ENCODE peak calls at places on chromosome 21, in six cellular contexts. R is breast epithelium, Q is transverse colon, J is heart left ventricle, G is MCF 10A, S is coronary artery. P is an unnamed sample.

GRCh38 chr21:45135868-45136267 is 61.5 kb downstream of the ADARB1 start:
- DNase-seq in S (no peak), G (no peak), Q (no peak), J (no peak), R (no peak), P (no peak)

GRCh38 chr21:43824883-43825609 is 35.7 kb downstream of the RRP1 start:
- DNase-seq in S (no peak), G (no peak), R (no peak), J (no peak), Q (no peak), P (no peak)

GRCh38 chr21:28791595-28792282 is 200.9 kb downstream of the LTN1 start:
- DNase-seq in J (no peak), R (no peak), G (no peak), S (no peak), Q (no peak), P (no peak)

GRCh38 chr21:16078382-16078781 is 348.6 kb downstream of the USP25 start:
- DNase-seq in Q (no peak), R (no peak), J (no peak), S (no peak), G (no peak), P (no peak)

GRCh38 chr21:41737656-41738324 is 29.1 kb downstream of the RIPK4 start:
- DNase-seq in Q (no peak), J (no peak), G (no peak), R (no peak), S (no peak), P (no peak)

GRCh38 chr21:42392731-42393442 is 3.0 kb downstream of the TMPRSS3 start:
- DNase-seq in R (no peak), J (no peak), Q (no peak), G (no peak), S (no peak), P (no peak)

GRCh38 chr21:32599146-32599925 is 12.8 kb downstream of the CFAP298 start:
- DNase-seq in S (no peak), G (no peak), R (no peak), J (no peak), Q (no peak), P (no peak)

GRCh38 chr21:44761011-44761729 is 40.5 kb downstream of the UBE2G2 start:
- DNase-seq in J (no peak), S (peak), R (no peak), Q (peak), G (peak), P (peak)

GRCh38 chr21:46022551-46023107 is 41.1 kb downstream of the COL6A1 start:
- DNase-seq in G (no peak), R (no peak), Q (no peak), S (no peak), J (peak), P (no peak)

GRCh38 chr21:30979054-30979453 is 59.2 kb downstream of the KRTAP19-8 start:
- DNase-seq in S (no peak), R (no peak), J (no peak), G (no peak), Q (no peak), P (no peak)

GRCh38 chr21:45898781-45899180 is 82.8 kb upstream of the COL6A1 start:
- DNase-seq in R (no peak), G (no peak), S (no peak), Q (no peak), J (peak), P (no peak)

GRCh38 chr21:42593815-42594157 is 59.6 kb upstream of the PDE9A start:
- DNase-seq in Q (no peak), R (no peak), J (no peak), G (no peak), S (no peak), P (no peak)

GRCh38 chr21:45963225-45963555 is 18.4 kb upstream of the COL6A1 start:
- DNase-seq in G (no peak), S (no peak), R (no peak), Q (no peak), J (no peak), P (no peak)

GRCh38 chr21:44528634-44528995 is 11.4 kb downstream of the KRTAP10-1 start:
- DNase-seq in S (no peak), R (no peak), J (no peak), Q (no peak), G (no peak), P (peak)

GRCh38 chr21:32770514-32771133 is 931 bp downstream of the PAXBP1 start:
- DNase-seq in Q (no peak), G (peak), R (peak), S (peak), J (no peak), P (no peak)

GRCh38 chr21:45104560-45104959 is 30.2 kb downstream of the ADARB1 start:
- DNase-seq in G (peak), J (peak), Q (peak), S (no peak), R (no peak), P (no peak)

GRCh38 chr21:41666641-41667051 is 100.2 kb downstream of the RIPK4 start:
- DNase-seq in G (no peak), S (peak), Q (no peak), R (no peak), J (no peak), P (no peak)

GRCh38 chr21:31473685-31474345 is 129.8 kb upstream of the TIAM1 start:
- DNase-seq in G (no peak), R (no peak), S (no peak), J (no peak), Q (no peak), P (no peak)

GRCh38 chr21:31630062-31630711 is 29.3 kb upstream of the SOD1 start:
- DNase-seq in Q (no peak), G (peak), R (peak), J (no peak), S (no peak), P (no peak)

GRCh38 chr21:46503922-46504539 is 45.3 kb downstream of the DIP2A start:
- DNase-seq in R (no peak), Q (no peak), J (no peak), S (no peak), G (no peak), P (no peak)

GRCh38 chr21:45175326-45176085 is 101.1 kb downstream of the ADARB1 start:
- DNase-seq in Q (no peak), R (no peak), S (peak), J (no peak), G (no peak), P (no peak)

GRCh38 chr21:27094182-27094948 is 127.5 kb upstream of the ADAMTS5 start:
- DNase-seq in R (no peak), G (peak), S (no peak), J (no peak), Q (no peak), P (no peak)

GRCh38 chr21:31731112-31731801 is 661 bp downstream of the SCAF4 start:
- DNase-seq in Q (peak), J (peak), S (peak), R (peak), G (no peak), P (peak)

GRCh38 chr21:42010507-42011493 is 640 bp upstream of the ZBTB21 start:
- DNase-seq in R (peak), G (peak), Q (peak), J (no peak), S (peak), P (no peak)

GRCh38 chr21:25867041-25867440 is 132.3 kb downstream of the GABPA start:
- DNase-seq in G (no peak), J (no peak), R (no peak), S (no peak), Q (no peak), P (no peak)

GRCh38 chr21:25872271-25872670 is 137.5 kb downstream of the GABPA start:
- DNase-seq in R (no peak), S (no peak), Q (no peak), J (no peak), G (no peak), P (no peak)

GRCh38 chr21:25870084-25870483 is 135.3 kb downstream of the GABPA start:
- DNase-seq in R (no peak), S (no peak), Q (no peak), G (no peak), J (no peak), P (no peak)

DNA sequence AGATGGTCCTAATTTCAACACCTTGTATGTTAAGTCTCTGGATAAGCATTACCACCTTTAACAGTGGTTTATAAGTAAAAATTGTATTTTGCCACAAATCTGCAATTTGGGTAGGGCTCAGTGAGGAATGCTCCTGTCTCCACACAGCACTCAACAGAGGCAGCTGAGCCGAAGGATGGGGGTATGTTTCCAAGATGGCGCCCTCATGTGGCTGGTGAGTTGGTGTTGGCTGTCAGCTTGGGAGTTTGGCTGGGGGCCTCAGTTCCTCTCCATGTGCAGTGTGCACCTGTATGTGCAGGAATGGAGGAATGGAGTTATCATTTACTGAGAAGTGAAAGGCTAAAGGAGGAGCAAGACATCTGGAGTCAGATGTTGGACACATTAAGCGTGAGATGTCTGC is 136.8 kb downstream of the GABPA start:
- DNase-seq in Q (no peak), J (no peak), G (peak), R (no peak), S (no peak), P (no peak)
- TF ChIP-seq CTCF in Q (no peak), J (no peak), G (no peak), R (no peak), S (no peak), P (peak)

GRCh38 chr21:34243562-34243961 is 120.2 kb upstream of the KCNE2 start:
- DNase-seq in S (no peak), G (peak), R (no peak), J (no peak), Q (peak), P (no peak)
- TF ChIP-seq CTCF in S (no peak), G (peak), R (no peak), J (no peak), Q (peak), P (peak)

GRCh38 chr21:40416572-40416971 is 430.4 kb downstream of the DSCAM start:
- DNase-seq in G (no peak), S (no peak), R (no peak), J (no peak), Q (no peak), P (no peak)
- TF ChIP-seq CTCF in G (no peak), S (no peak), R (no peak), J (no peak), Q (no peak), P (no peak)

GRCh38 chr21:38567577-38568360 is 69.5 kb upstream of the ERG start:
- DNase-seq in J (no peak), G (no peak), Q (no peak), R (no peak), S (no peak), P (no peak)
- TF ChIP-seq CTCF in J (no peak), G (no peak), Q (no peak), R (no peak), S (no peak), P (no peak)

DNA sequence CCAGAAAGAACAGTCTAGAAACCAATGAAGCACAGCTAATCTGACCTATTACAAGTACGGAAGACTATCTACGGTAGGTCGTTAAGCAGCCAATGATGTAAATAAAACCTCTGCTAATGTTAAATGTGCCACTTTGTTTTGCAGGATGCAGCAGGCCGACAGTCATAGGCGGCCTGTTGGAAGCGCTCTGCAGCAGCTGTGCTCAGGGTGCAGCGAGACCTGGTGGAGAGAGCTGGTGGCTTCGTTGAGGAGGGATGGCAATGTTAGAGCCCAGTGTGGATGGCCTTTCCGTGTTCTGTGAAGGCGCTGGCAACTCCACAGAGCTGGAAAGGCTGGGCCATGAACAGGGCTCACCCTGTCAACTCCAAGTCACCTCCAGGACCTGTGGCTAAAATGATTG is 87.3 kb downstream of the PCP4 start:
- DNase-seq in Q (no peak), J (no peak), S (no peak), G (no peak), R (no peak), P (no peak)
- TF ChIP-seq CTCF in Q (no peak), J (no peak), S (no peak), G (no peak), R (no peak), P (no peak)

DNA sequence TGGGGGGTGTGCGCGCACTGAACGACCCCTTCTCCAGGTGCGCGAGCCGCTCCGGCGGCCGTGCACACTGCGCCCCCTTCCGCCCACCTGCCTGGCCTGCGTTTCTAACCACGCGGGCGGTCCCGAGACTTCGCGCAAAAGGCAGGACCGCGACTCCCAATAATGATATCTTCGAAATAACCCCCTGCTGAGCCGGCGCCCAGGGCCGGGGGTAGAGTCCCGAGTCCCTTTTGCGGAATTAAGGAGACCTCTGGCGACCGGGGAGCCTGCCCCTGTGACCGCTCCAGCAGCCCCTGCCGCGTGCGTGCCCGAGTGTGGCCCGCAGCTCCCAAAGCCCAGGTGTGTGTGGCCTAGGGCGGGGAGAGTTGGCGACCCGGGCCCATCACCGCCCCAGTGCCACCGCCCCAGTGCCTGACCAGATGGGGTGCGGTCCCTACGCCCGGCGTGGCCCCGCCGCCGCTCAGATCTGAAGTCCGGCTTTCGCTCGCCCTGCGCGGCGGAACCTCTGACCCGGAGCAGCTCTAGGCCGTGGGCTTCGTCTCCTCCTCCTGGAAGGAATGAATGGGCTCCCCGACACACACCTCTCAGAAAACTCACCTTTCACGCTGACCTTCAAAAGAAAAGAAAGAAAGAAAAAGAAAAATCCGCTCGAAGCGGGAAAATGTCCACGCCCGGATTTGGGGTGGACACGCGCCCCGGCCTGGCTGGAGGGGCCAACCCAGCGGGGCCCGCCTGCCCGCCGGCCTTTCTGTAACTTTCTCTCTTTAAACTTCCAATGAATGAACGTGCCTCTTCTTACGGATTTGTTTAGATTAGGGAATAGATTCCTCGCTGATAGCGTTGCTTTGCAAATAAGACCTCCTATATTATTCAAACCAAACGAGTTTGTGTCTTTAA is 5.5 kb upstream of the SIM2 start:
- DNase-seq in G (no peak), Q (no peak), J (no peak), R (no peak), S (no peak), P (no peak)
- TF ChIP-seq CTCF in G (no peak), Q (no peak), J (no peak), R (no peak), S (no peak), P (peak)

GRCh38 chr21:35370071-35370470 is 321.0 kb upstream of the RUNX1 start:
- DNase-seq in Q (no peak), R (no peak), J (no peak), G (no peak), S (no peak), P (no peak)

GRCh38 chr21:35366348-35367085 is 317.4 kb upstream of the RUNX1 start:
- DNase-seq in J (peak), R (no peak), S (no peak), G (no peak), Q (no peak), P (no peak)

GRCh38 chr21:35370671-35371070 is 321.6 kb upstream of the RUNX1 start:
- DNase-seq in G (no peak), R (no peak), J (no peak), S (no peak), Q (no peak), P (no peak)

GRCh38 chr21:35367558-35367957 is 318.5 kb upstream of the RUNX1 start:
- DNase-seq in R (no peak), Q (no peak), J (no peak), G (no peak), S (no peak), P (no peak)

DNA sequence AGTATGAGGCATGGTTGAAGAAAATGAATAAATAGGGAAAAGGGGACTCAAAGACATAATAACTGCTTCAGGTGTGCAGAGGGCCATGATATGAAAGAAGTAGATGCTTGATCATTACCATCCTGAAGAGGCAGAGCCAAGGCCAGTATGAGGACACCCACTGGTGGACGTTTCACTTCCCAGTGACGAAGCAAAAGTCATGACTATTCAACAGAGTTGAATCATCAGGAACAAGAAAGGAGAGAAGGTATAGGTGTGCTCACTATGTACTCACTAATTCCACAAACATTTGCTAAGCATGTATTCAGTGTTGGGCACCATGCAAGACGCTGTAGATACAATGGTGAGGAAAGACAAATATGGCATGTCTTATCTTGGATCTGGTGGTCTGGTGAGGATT is 319.2 kb upstream of the RUNX1 start:
- DNase-seq in R (no peak), S (no peak), G (no peak), Q (no peak), J (no peak), P (no peak)
- TF ChIP-seq CTCF in R (no peak), S (no peak), G (no peak), Q (no peak), J (no peak), P (no peak)

GRCh38 chr21:36909901-36910561 is 56.4 kb downstream of the HLCS start:
- DNase-seq in J (no peak), Q (no peak), R (no peak), G (peak), S (no peak), P (no peak)

GRCh38 chr21:36910581-36911307 is 55.7 kb downstream of the HLCS start:
- DNase-seq in S (no peak), J (no peak), Q (no peak), R (no peak), G (peak), P (no peak)

GRCh38 chr21:36909423-36909822 is 57.0 kb downstream of the HLCS start:
- DNase-seq in J (no peak), R (no peak), S (no peak), G (no peak), Q (no peak), P (no peak)

GRCh38 chr21:36904093-36904666 is 62.3 kb downstream of the HLCS start:
- DNase-seq in Q (no peak), G (no peak), R (no peak), J (no peak), S (no peak), P (no peak)

DNA sequence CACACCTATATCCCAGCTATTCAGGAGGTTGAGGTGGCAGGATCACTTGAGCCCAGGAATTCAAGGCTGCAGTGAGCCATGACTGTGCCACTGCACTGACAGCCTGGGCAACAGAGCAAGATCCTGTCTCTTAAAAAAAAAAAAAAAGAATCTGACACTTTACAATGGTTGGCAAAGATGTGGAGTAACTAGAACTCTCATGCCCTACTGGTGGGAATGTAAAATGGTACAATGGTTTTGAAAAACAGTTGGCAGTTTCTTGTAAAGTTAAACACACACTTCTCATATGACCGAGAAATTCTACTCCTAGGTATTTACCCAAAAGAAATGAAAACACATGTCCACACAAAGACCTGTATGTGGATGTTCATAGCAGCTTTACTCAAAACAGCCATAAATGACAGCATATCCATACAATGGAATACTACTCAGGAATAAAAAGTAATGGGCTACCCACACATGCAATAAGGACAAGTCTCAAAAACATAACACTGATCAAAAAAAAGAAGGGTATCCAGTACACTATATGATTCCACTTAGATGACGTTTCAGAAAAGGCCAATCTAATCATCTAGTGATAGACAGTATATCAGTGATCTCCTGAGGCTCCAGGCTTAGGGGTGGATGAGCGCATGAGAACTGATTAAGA is 58.1 kb downstream of the HLCS start:
- DNase-seq in Q (no peak), S (no peak), G (no peak), R (no peak), J (no peak), P (no peak)
- TF ChIP-seq CTCF in Q (no peak), S (no peak), G (no peak), R (no peak), J (no peak), P (peak)